ENCODE peak calls at places on chromosome 7, in eight cellular contexts. F is mesenchymal stem cell; N is non-pigmented ciliary epithelial cell; R is HFF-Myc; H is GM10248; M is SW480; L is activated CD4-positive, alpha-beta T cell treated with anti-CD3 and anti-CD28 coated beads for 48 hours; I is NCI-H1105 treated with DMSO at 0.1 percent for 48 hours. U is an unnamed sample.

GRCh38 chr7:157551325-157552070 is 214.7 kb downstream of the DNAJB6 start:
- DNase-seq in M (no peak), I (no peak), R (no peak), N (no peak), L (no peak), H (no peak), F (no peak), U (no peak)

GRCh38 chr7:87110778-87111177 is 41.5 kb upstream of the DMTF1 start:
- DNase-seq in R (no peak), F (peak; percentile 82), M (no peak), L (no peak), N (peak; percentile 34), I (no peak), H (no peak), U (no peak)

GRCh38 chr7:28941633-28942032 is 16.5 kb downstream of the TRIL start:
- DNase-seq in H (no peak), I (no peak), L (no peak), F (peak; percentile 8), N (no peak), M (no peak), R (no peak), U (no peak)

GRCh38 chr7:54419209-54419608 is 123.0 kb upstream of the VSTM2A start:
- DNase-seq in I (no peak), M (no peak), H (no peak), F (no peak), L (no peak), N (no peak), R (no peak), U (no peak)

GRCh38 chr7:109950256-109950655 is 1140.7 kb upstream of the LRRN3 start:
- DNase-seq in N (no peak), I (peak; percentile 3), R (no peak), L (no peak), M (peak; percentile 4), H (no peak), F (no peak), U (no peak)

GRCh38 chr7:47581442-47581820 is 480 bp downstream of the TNS3 start:
- DNase-seq in M (no peak), N (no peak), H (no peak), F (peak; percentile 34), L (no peak), I (no peak), R (no peak), U (no peak)

GRCh38 chr7:416761-417624 is 102.7 kb downstream of the PDGFA start:
- DNase-seq in M (no peak), H (no peak), I (no peak), R (no peak), L (no peak), F (no peak), N (no peak), U (no peak)

GRCh38 chr7:128362670-128363069 is 1.2 kb upstream of the PRRT4 start:
- DNase-seq in H (no peak), R (no peak), L (no peak), M (no peak), I (no peak), N (peak; percentile 26), F (peak; percentile 37), U (no peak)

GRCh38 chr7:539731-540411 is 20.2 kb upstream of the PDGFA start:
- DNase-seq in R (peak; percentile 68), L (no peak), I (no peak), F (peak; percentile 78), H (no peak), M (peak; percentile 98), N (no peak), U (no peak)

GRCh38 chr7:41188163-41189130 is 514.4 kb downstream of the INHBA start:
- DNase-seq in I (no peak), N (peak; percentile 65), M (no peak), H (no peak), F (peak; percentile 54), R (peak; percentile 32), L (no peak), U (no peak)

GRCh38 chr7:37540917-37541316 is 92.3 kb upstream of the ELMO1 start:
- DNase-seq in H (no peak), L (no peak), R (no peak), N (no peak), F (no peak), I (no peak), M (no peak), U (no peak)

GRCh38 chr7:69213882-69214281 is 384.4 kb upstream of the AUTS2 start:
- DNase-seq in R (no peak), M (no peak), I (no peak), H (no peak), F (no peak), N (no peak), L (no peak), U (no peak)

GRCh38 chr7:1285556-1286301 is 53.1 kb downstream of the UNCX start:
- DNase-seq in R (no peak), I (no peak), F (no peak), N (no peak), M (no peak), L (no peak), H (no peak), U (no peak)

U was measured in stimulated activated CD4-positive, alpha-beta T cell treated with anti-CD3 and anti-CD28 coated beads, Interleukin-4, amount 100 ng/mL, for 48 hours.